ENCODE peak calls at places on chromosomes 2 and 18, in six cellular contexts. One of them, this sample, is unnamed.
A peak's percentile ranks its signal among the peaks of the same experiment; 100 is the strongest.

GRCh38 chr18:79684283-79684631 is 4.7 kb downstream of the CTDP1 start:
- DNase-seq in fibroblast of pulmonary artery: no peak
- DNase-seq in stimulated activated CD8-positive, alpha-beta memory T cell treated with anti-CD3 and anti-CD28 coated beads, Interleukin-15, amount 100 ng/mL, for 1 hour: no peak
- DNase-seq in sciatic nerve: no peak
- DNase-seq in BJ: no peak
- DNase-seq in T-helper 2 cell: peak; percentile 58
- DNase-seq in this sample: no peak

GRCh38 chr2:48452108-48452507 is 77.8 kb upstream of the STON1 start:
- DNase-seq in T-helper 2 cell: no peak
- DNase-seq in BJ: no peak
- DNase-seq in fibroblast of pulmonary artery: no peak
- DNase-seq in sciatic nerve: no peak
- DNase-seq in stimulated activated CD8-positive, alpha-beta memory T cell treated with anti-CD3 and anti-CD28 coated beads, Interleukin-15, amount 100 ng/mL, for 1 hour: no peak
- DNase-seq in this sample: no peak

GRCh38 chr2:134819334-134819733 is 19.1 kb upstream of the ACMSD start:
- DNase-seq in stimulated activated CD8-positive, alpha-beta memory T cell treated with anti-CD3 and anti-CD28 coated beads, Interleukin-15, amount 100 ng/mL, for 1 hour: no peak
- DNase-seq in BJ: no peak
- DNase-seq in sciatic nerve: no peak
- DNase-seq in T-helper 2 cell: no peak
- DNase-seq in fibroblast of pulmonary artery: peak; percentile 31
- DNase-seq in this sample: no peak

GRCh38 chr2:151780938-151781337 is 46.7 kb upstream of the NEB start:
- DNase-seq in T-helper 2 cell: no peak
- DNase-seq in sciatic nerve: no peak
- DNase-seq in stimulated activated CD8-positive, alpha-beta memory T cell treated with anti-CD3 and anti-CD28 coated beads, Interleukin-15, amount 100 ng/mL, for 1 hour: no peak
- DNase-seq in BJ: no peak
- DNase-seq in fibroblast of pulmonary artery: no peak
- DNase-seq in this sample: no peak

GRCh38 chr2:166609183-166609959 is 115.3 kb upstream of the SCN7A start:
- DNase-seq in stimulated activated CD8-positive, alpha-beta memory T cell treated with anti-CD3 and anti-CD28 coated beads, Interleukin-15, amount 100 ng/mL, for 1 hour: no peak
- DNase-seq in T-helper 2 cell: no peak
- DNase-seq in BJ: no peak
- DNase-seq in fibroblast of pulmonary artery: no peak
- DNase-seq in sciatic nerve: no peak
- DNase-seq in this sample: no peak

GRCh38 chr2:99748344-99748743 is 258.5 kb upstream of the REV1 start:
- DNase-seq in T-helper 2 cell: no peak
- DNase-seq in sciatic nerve: no peak
- DNase-seq in stimulated activated CD8-positive, alpha-beta memory T cell treated with anti-CD3 and anti-CD28 coated beads, Interleukin-15, amount 100 ng/mL, for 1 hour: no peak
- DNase-seq in BJ: no peak
- DNase-seq in fibroblast of pulmonary artery: no peak
- DNase-seq in this sample: no peak

GRCh38 chr18:44917184-44917864 is 236.6 kb downstream of the SETBP1 start:
- DNase-seq in fibroblast of pulmonary artery: no peak
- DNase-seq in BJ: no peak
- DNase-seq in T-helper 2 cell: no peak
- DNase-seq in sciatic nerve: no peak
- DNase-seq in stimulated activated CD8-positive, alpha-beta memory T cell treated with anti-CD3 and anti-CD28 coated beads, Interleukin-15, amount 100 ng/mL, for 1 hour: no peak
- DNase-seq in this sample: no peak

GRCh38 chr18:68847219-68847860 is 49.5 kb downstream of the CCDC102B start:
- DNase-seq in sciatic nerve: no peak
- DNase-seq in fibroblast of pulmonary artery: peak; percentile 75
- DNase-seq in T-helper 2 cell: peak; percentile 1
- DNase-seq in BJ: no peak
- DNase-seq in stimulated activated CD8-positive, alpha-beta memory T cell treated with anti-CD3 and anti-CD28 coated beads, Interleukin-15, amount 100 ng/mL, for 1 hour: no peak
- DNase-seq in this sample: no peak

GRCh38 chr2:218679119-218679518 is 7.2 kb downstream of the STK36 start:
- DNase-seq in stimulated activated CD8-positive, alpha-beta memory T cell treated with anti-CD3 and anti-CD28 coated beads, Interleukin-15, amount 100 ng/mL, for 1 hour: no peak
- DNase-seq in sciatic nerve: no peak
- DNase-seq in BJ: no peak
- DNase-seq in T-helper 2 cell: no peak
- DNase-seq in fibroblast of pulmonary artery: no peak
- DNase-seq in this sample: no peak

GRCh38 chr18:32530947-32531651 is 60.4 kb upstream of the GAREM1 start:
- DNase-seq in BJ: no peak
- DNase-seq in fibroblast of pulmonary artery: peak; percentile 51
- DNase-seq in stimulated activated CD8-positive, alpha-beta memory T cell treated with anti-CD3 and anti-CD28 coated beads, Interleukin-15, amount 100 ng/mL, for 1 hour: no peak
- DNase-seq in sciatic nerve: no peak
- DNase-seq in T-helper 2 cell: peak; percentile 90
- DNase-seq in this sample: no peak

GRCh38 chr18:59547691-59548182 is 149.5 kb downstream of the CCBE1 start:
- DNase-seq in BJ: peak; percentile 54
- DNase-seq in fibroblast of pulmonary artery: peak; percentile 81
- DNase-seq in sciatic nerve: no peak
- DNase-seq in T-helper 2 cell: no peak
- DNase-seq in stimulated activated CD8-positive, alpha-beta memory T cell treated with anti-CD3 and anti-CD28 coated beads, Interleukin-15, amount 100 ng/mL, for 1 hour: no peak
- DNase-seq in this sample: no peak

GRCh38 chr2:177334940-177335543 is 57.5 kb upstream of the AGPS start:
- DNase-seq in BJ: no peak
- DNase-seq in T-helper 2 cell: peak; percentile 45
- DNase-seq in sciatic nerve: no peak
- DNase-seq in fibroblast of pulmonary artery: peak; percentile 66
- DNase-seq in stimulated activated CD8-positive, alpha-beta memory T cell treated with anti-CD3 and anti-CD28 coated beads, Interleukin-15, amount 100 ng/mL, for 1 hour: no peak
- DNase-seq in this sample: no peak

GRCh38 chr2:71879509-71880184 is 268.0 kb downstream of the CYP26B1 start:
- DNase-seq in fibroblast of pulmonary artery: no peak
- DNase-seq in BJ: no peak
- DNase-seq in T-helper 2 cell: no peak
- DNase-seq in sciatic nerve: no peak
- DNase-seq in stimulated activated CD8-positive, alpha-beta memory T cell treated with anti-CD3 and anti-CD28 coated beads, Interleukin-15, amount 100 ng/mL, for 1 hour: no peak
- DNase-seq in this sample: peak; percentile 82

GRCh38 chr18:23828426-23828825 is 139.2 kb downstream of the LAMA3 start:
- DNase-seq in sciatic nerve: no peak
- DNase-seq in T-helper 2 cell: peak; percentile 95
- DNase-seq in fibroblast of pulmonary artery: peak; percentile 92
- DNase-seq in stimulated activated CD8-positive, alpha-beta memory T cell treated with anti-CD3 and anti-CD28 coated beads, Interleukin-15, amount 100 ng/mL, for 1 hour: peak; percentile 9
- DNase-seq in BJ: no peak
- DNase-seq in this sample: no peak

GRCh38 chr2:235518317-235519090 is 24.7 kb downstream of the AGAP1 start:
- DNase-seq in sciatic nerve: peak; percentile 49
- DNase-seq in stimulated activated CD8-positive, alpha-beta memory T cell treated with anti-CD3 and anti-CD28 coated beads, Interleukin-15, amount 100 ng/mL, for 1 hour: no peak
- DNase-seq in BJ: no peak
- DNase-seq in T-helper 2 cell: no peak
- DNase-seq in fibroblast of pulmonary artery: peak; percentile 31
- DNase-seq in this sample: peak; percentile 66

GRCh38 chr2:214069254-214069653 is 341.6 kb upstream of the VWC2L start:
- DNase-seq in fibroblast of pulmonary artery: peak; percentile 83
- DNase-seq in BJ: peak; percentile 89
- DNase-seq in sciatic nerve: no peak
- DNase-seq in T-helper 2 cell: peak; percentile 73
- DNase-seq in stimulated activated CD8-positive, alpha-beta memory T cell treated with anti-CD3 and anti-CD28 coated beads, Interleukin-15, amount 100 ng/mL, for 1 hour: no peak
- DNase-seq in this sample: no peak

GRCh38 chr2:207161247-207161646 is 4.5 kb downstream of the KLF7 start:
- DNase-seq in stimulated activated CD8-positive, alpha-beta memory T cell treated with anti-CD3 and anti-CD28 coated beads, Interleukin-15, amount 100 ng/mL, for 1 hour: no peak
- DNase-seq in BJ: no peak
- DNase-seq in sciatic nerve: no peak
- DNase-seq in fibroblast of pulmonary artery: no peak
- DNase-seq in T-helper 2 cell: no peak
- DNase-seq in this sample: no peak

GRCh38 chr18:76466410-76466991 is 28.5 kb downstream of the ZNF516 start:
- DNase-seq in fibroblast of pulmonary artery: no peak
- DNase-seq in T-helper 2 cell: no peak
- DNase-seq in sciatic nerve: peak; percentile 45
- DNase-seq in BJ: no peak
- DNase-seq in stimulated activated CD8-positive, alpha-beta memory T cell treated with anti-CD3 and anti-CD28 coated beads, Interleukin-15, amount 100 ng/mL, for 1 hour: no peak
- DNase-seq in this sample: no peak

GRCh38 chr18:43501099-43501498 is 223.8 kb upstream of the SYT4 start:
- DNase-seq in BJ: no peak
- DNase-seq in stimulated activated CD8-positive, alpha-beta memory T cell treated with anti-CD3 and anti-CD28 coated beads, Interleukin-15, amount 100 ng/mL, for 1 hour: no peak
- DNase-seq in T-helper 2 cell: no peak
- DNase-seq in fibroblast of pulmonary artery: no peak
- DNase-seq in sciatic nerve: no peak
- DNase-seq in this sample: no peak

GRCh38 chr2:234911271-234911670 is 40.5 kb upstream of the SH3BP4 start:
- DNase-seq in sciatic nerve: no peak
- DNase-seq in T-helper 2 cell: no peak
- DNase-seq in stimulated activated CD8-positive, alpha-beta memory T cell treated with anti-CD3 and anti-CD28 coated beads, Interleukin-15, amount 100 ng/mL, for 1 hour: no peak
- DNase-seq in BJ: peak; percentile 74
- DNase-seq in fibroblast of pulmonary artery: peak; percentile 54
- DNase-seq in this sample: no peak

GRCh38 chr2:106127282-106127771 is 66.8 kb downstream of the UXS1 start:
- DNase-seq in stimulated activated CD8-positive, alpha-beta memory T cell treated with anti-CD3 and anti-CD28 coated beads, Interleukin-15, amount 100 ng/mL, for 1 hour: no peak
- DNase-seq in fibroblast of pulmonary artery: peak; percentile 34
- DNase-seq in sciatic nerve: no peak
- DNase-seq in T-helper 2 cell: peak; percentile 32
- DNase-seq in BJ: no peak
- DNase-seq in this sample: no peak

GRCh38 chr2:235511751-235512698 is 18.2 kb downstream of the AGAP1 start:
- DNase-seq in BJ: no peak
- DNase-seq in stimulated activated CD8-positive, alpha-beta memory T cell treated with anti-CD3 and anti-CD28 coated beads, Interleukin-15, amount 100 ng/mL, for 1 hour: no peak
- DNase-seq in T-helper 2 cell: no peak
- DNase-seq in fibroblast of pulmonary artery: no peak
- DNase-seq in sciatic nerve: no peak
- DNase-seq in this sample: peak; percentile 6

GRCh38 chr18:74412106-74412880 is 44.8 kb downstream of the DIPK1C start:
- DNase-seq in fibroblast of pulmonary artery: no peak
- DNase-seq in T-helper 2 cell: no peak
- DNase-seq in sciatic nerve: no peak
- DNase-seq in stimulated activated CD8-positive, alpha-beta memory T cell treated with anti-CD3 and anti-CD28 coated beads, Interleukin-15, amount 100 ng/mL, for 1 hour: no peak
- DNase-seq in BJ: no peak
- DNase-seq in this sample: no peak

GRCh38 chr2:54012538-54013141 is 41.8 kb upstream of the PSME4 start:
- DNase-seq in fibroblast of pulmonary artery: no peak
- DNase-seq in stimulated activated CD8-positive, alpha-beta memory T cell treated with anti-CD3 and anti-CD28 coated beads, Interleukin-15, amount 100 ng/mL, for 1 hour: no peak
- DNase-seq in T-helper 2 cell: no peak
- DNase-seq in BJ: no peak
- DNase-seq in sciatic nerve: no peak
- DNase-seq in this sample: no peak

GRCh38 chr2:189574793-189575475 is 5.7 kb downstream of the SLC40A1 start:
- DNase-seq in stimulated activated CD8-positive, alpha-beta memory T cell treated with anti-CD3 and anti-CD28 coated beads, Interleukin-15, amount 100 ng/mL, for 1 hour: no peak
- DNase-seq in BJ: no peak
- DNase-seq in fibroblast of pulmonary artery: no peak
- DNase-seq in T-helper 2 cell: peak; percentile 27
- DNase-seq in sciatic nerve: no peak
- DNase-seq in this sample: no peak

GRCh38 chr18:50190926-50191325 is 4.0 kb downstream of the MYO5B start:
- DNase-seq in BJ: no peak
- DNase-seq in sciatic nerve: no peak
- DNase-seq in T-helper 2 cell: no peak
- DNase-seq in fibroblast of pulmonary artery: no peak
- DNase-seq in stimulated activated CD8-positive, alpha-beta memory T cell treated with anti-CD3 and anti-CD28 coated beads, Interleukin-15, amount 100 ng/mL, for 1 hour: no peak
- DNase-seq in this sample: no peak

GRCh38 chr2:155377178-155377780 is 678.8 kb downstream of the KCNJ3 start:
- DNase-seq in stimulated activated CD8-positive, alpha-beta memory T cell treated with anti-CD3 and anti-CD28 coated beads, Interleukin-15, amount 100 ng/mL, for 1 hour: no peak
- DNase-seq in T-helper 2 cell: peak; percentile 31
- DNase-seq in BJ: no peak
- DNase-seq in fibroblast of pulmonary artery: peak; percentile 55
- DNase-seq in sciatic nerve: no peak
- DNase-seq in this sample: no peak

GRCh38 chr2:64488050-64488974 is 34.4 kb downstream of the LGALSL start:
- DNase-seq in fibroblast of pulmonary artery: peak; percentile 75
- DNase-seq in T-helper 2 cell: peak; percentile 67
- DNase-seq in stimulated activated CD8-positive, alpha-beta memory T cell treated with anti-CD3 and anti-CD28 coated beads, Interleukin-15, amount 100 ng/mL, for 1 hour: peak; percentile 74
- DNase-seq in BJ: no peak
- DNase-seq in sciatic nerve: peak; percentile 90
- DNase-seq in this sample: peak; percentile 91

GRCh38 chr18:46171331-46171730 is 67.1 kb downstream of the HAUS1 start:
- DNase-seq in sciatic nerve: no peak
- DNase-seq in BJ: no peak
- DNase-seq in fibroblast of pulmonary artery: no peak
- DNase-seq in T-helper 2 cell: no peak
- DNase-seq in stimulated activated CD8-positive, alpha-beta memory T cell treated with anti-CD3 and anti-CD28 coated beads, Interleukin-15, amount 100 ng/mL, for 1 hour: no peak
- DNase-seq in this sample: no peak

GRCh38 chr18:50042611-50043010 is 152.3 kb downstream of the MYO5B start:
- DNase-seq in sciatic nerve: no peak
- DNase-seq in stimulated activated CD8-positive, alpha-beta memory T cell treated with anti-CD3 and anti-CD28 coated beads, Interleukin-15, amount 100 ng/mL, for 1 hour: no peak
- DNase-seq in BJ: no peak
- DNase-seq in T-helper 2 cell: no peak
- DNase-seq in fibroblast of pulmonary artery: no peak
- DNase-seq in this sample: no peak

GRCh38 chr2:8631465-8632005 is 50.3 kb upstream of the ID2 start:
- DNase-seq in fibroblast of pulmonary artery: no peak
- DNase-seq in sciatic nerve: no peak
- DNase-seq in T-helper 2 cell: no peak
- DNase-seq in stimulated activated CD8-positive, alpha-beta memory T cell treated with anti-CD3 and anti-CD28 coated beads, Interleukin-15, amount 100 ng/mL, for 1 hour: no peak
- DNase-seq in BJ: no peak
- DNase-seq in this sample: peak; percentile 47

This sample was measured in posterior vena cava.